ENCODE peak calls at places on chromosomes 7 and 10, in seven cellular contexts. One of them, this sample, is unnamed.

GRCh38 chr10:16816830-16817124 is 447 bp downstream of the RSU1 start:
- DNase-seq in GM13977: no peak
- DNase-seq in GDM1: no peak
- DNase-seq in T-helper 1 cell: no peak
- DNase-seq in HCT116: no peak
- DNase-seq in skeletal muscle cell: no peak
- DNase-seq in ELR: peak; percentile 51
- DNase-seq in this sample: no peak

GRCh38 chr10:101745074-101745690 is 30.7 kb downstream of the FGF8 start:
- DNase-seq in GDM1: no peak
- DNase-seq in ELR: no peak
- DNase-seq in skeletal muscle cell: no peak
- DNase-seq in GM13977: no peak
- DNase-seq in HCT116: no peak
- DNase-seq in T-helper 1 cell: no peak
- DNase-seq in this sample: no peak

GRCh38 chr7:70032673-70033072 is 434.4 kb downstream of the AUTS2 start:
- DNase-seq in ELR: no peak
- DNase-seq in T-helper 1 cell: no peak
- DNase-seq in GDM1: no peak
- DNase-seq in HCT116: no peak
- DNase-seq in GM13977: no peak
- DNase-seq in skeletal muscle cell: no peak
- DNase-seq in this sample: no peak

GRCh38 chr10:78225611-78226010 is 191.9 kb downstream of the RPS24 start:
- DNase-seq in T-helper 1 cell: no peak
- DNase-seq in HCT116: no peak
- DNase-seq in GDM1: no peak
- DNase-seq in GM13977: no peak
- DNase-seq in ELR: no peak
- DNase-seq in skeletal muscle cell: no peak
- DNase-seq in this sample: no peak

GRCh38 chr7:2785071-2785500 is 59.0 kb downstream of the GNA12 start:
- DNase-seq in skeletal muscle cell: no peak
- DNase-seq in ELR: peak; percentile 66
- DNase-seq in GDM1: no peak
- DNase-seq in T-helper 1 cell: no peak
- DNase-seq in HCT116: no peak
- DNase-seq in GM13977: peak; percentile 75
- DNase-seq in this sample: peak; percentile 71

GRCh38 chr7:117960351-117960750 is 87.1 kb upstream of the CTTNBP2 start:
- DNase-seq in GM13977: no peak
- DNase-seq in ELR: no peak
- DNase-seq in HCT116: no peak
- DNase-seq in GDM1: no peak
- DNase-seq in skeletal muscle cell: no peak
- DNase-seq in T-helper 1 cell: no peak
- DNase-seq in this sample: no peak

GRCh38 chr10:10703390-10703789 is 314.3 kb upstream of the CELF2 start:
- DNase-seq in skeletal muscle cell: no peak
- DNase-seq in ELR: no peak
- DNase-seq in T-helper 1 cell: no peak
- DNase-seq in HCT116: no peak
- DNase-seq in GDM1: no peak
- DNase-seq in GM13977: no peak
- DNase-seq in this sample: no peak

GRCh38 chr10:100377830-100378229 is 30.8 kb downstream of the SCD start:
- DNase-seq in skeletal muscle cell: no peak
- DNase-seq in HCT116: no peak
- DNase-seq in T-helper 1 cell: no peak
- DNase-seq in ELR: no peak
- DNase-seq in GDM1: no peak
- DNase-seq in GM13977: peak; percentile 14
- DNase-seq in this sample: no peak

GRCh38 chr7:41640487-41640886 is 62.4 kb downstream of the INHBA start:
- DNase-seq in skeletal muscle cell: no peak
- DNase-seq in ELR: no peak
- DNase-seq in HCT116: no peak
- DNase-seq in GM13977: no peak
- DNase-seq in GDM1: no peak
- DNase-seq in T-helper 1 cell: no peak
- DNase-seq in this sample: no peak

GRCh38 chr7:92332782-92333181 is 87.0 kb downstream of the ANKIB1 start:
- DNase-seq in T-helper 1 cell: no peak
- DNase-seq in HCT116: no peak
- DNase-seq in GM13977: no peak
- DNase-seq in ELR: no peak
- DNase-seq in GDM1: no peak
- DNase-seq in skeletal muscle cell: no peak
- DNase-seq in this sample: no peak

GRCh38 chr7:149827089-149827981 is 10.8 kb upstream of the ZNF862 start:
- DNase-seq in skeletal muscle cell: no peak
- DNase-seq in GM13977: peak; percentile 31
- DNase-seq in HCT116: no peak
- DNase-seq in T-helper 1 cell: no peak
- DNase-seq in GDM1: no peak
- DNase-seq in ELR: no peak
- DNase-seq in this sample: no peak

GRCh38 chr7:26398436-26399308 is 107.0 kb downstream of the SNX10 start:
- DNase-seq in ELR: peak; percentile 30
- DNase-seq in T-helper 1 cell: peak; percentile 2
- DNase-seq in HCT116: no peak
- DNase-seq in skeletal muscle cell: no peak
- DNase-seq in GDM1: peak; percentile 76
- DNase-seq in GM13977: peak; percentile 87
- DNase-seq in this sample: peak; percentile 92

GRCh38 chr10:89373916-89374711 is 3.7 kb upstream of the IFIT1B start:
- DNase-seq in GM13977: no peak
- DNase-seq in HCT116: no peak
- DNase-seq in GDM1: no peak
- DNase-seq in T-helper 1 cell: no peak
- DNase-seq in skeletal muscle cell: peak; percentile 94
- DNase-seq in ELR: peak; percentile 69
- DNase-seq in this sample: no peak

GRCh38 chr10:84401838-84402611 is 73.6 kb downstream of the CCSER2 start:
- DNase-seq in skeletal muscle cell: no peak
- DNase-seq in HCT116: no peak
- DNase-seq in GDM1: no peak
- DNase-seq in T-helper 1 cell: no peak
- DNase-seq in ELR: no peak
- DNase-seq in GM13977: no peak
- DNase-seq in this sample: no peak

GRCh38 chr7:44541028-44541869 is at the start of gene NPC1L1:
- DNase-seq in skeletal muscle cell: no peak
- DNase-seq in ELR: no peak
- DNase-seq in GM13977: peak; percentile 12
- DNase-seq in HCT116: no peak
- DNase-seq in GDM1: no peak
- DNase-seq in T-helper 1 cell: no peak
- DNase-seq in this sample: no peak

GRCh38 chr10:86043236-86043635 is 323.4 kb downstream of the GRID1 start:
- DNase-seq in HCT116: no peak
- DNase-seq in skeletal muscle cell: no peak
- DNase-seq in T-helper 1 cell: no peak
- DNase-seq in GDM1: no peak
- DNase-seq in GM13977: no peak
- DNase-seq in ELR: no peak
- DNase-seq in this sample: no peak

GRCh38 chr7:115124409-115124939 is 202.6 kb downstream of the MDFIC start:
- DNase-seq in HCT116: no peak
- DNase-seq in ELR: no peak
- DNase-seq in skeletal muscle cell: no peak
- DNase-seq in T-helper 1 cell: no peak
- DNase-seq in GM13977: no peak
- DNase-seq in GDM1: no peak
- DNase-seq in this sample: no peak

GRCh38 chr10:29841724-29842649 is 207.2 kb upstream of the SVIL start:
- DNase-seq in ELR: no peak
- DNase-seq in T-helper 1 cell: no peak
- DNase-seq in HCT116: no peak
- DNase-seq in GM13977: no peak
- DNase-seq in skeletal muscle cell: peak; percentile 65
- DNase-seq in GDM1: peak; percentile 8
- DNase-seq in this sample: no peak

GRCh38 chr10:97827778-97828291 is 21.8 kb upstream of the GOLGA7B start:
- DNase-seq in skeletal muscle cell: no peak
- DNase-seq in GM13977: no peak
- DNase-seq in GDM1: no peak
- DNase-seq in T-helper 1 cell: no peak
- DNase-seq in HCT116: no peak
- DNase-seq in ELR: peak; percentile 44
- DNase-seq in this sample: no peak

GRCh38 chr7:98202367-98203195 is 8.7 kb upstream of the BHLHA15 start:
- DNase-seq in GM13977: peak; percentile 92
- DNase-seq in T-helper 1 cell: no peak
- DNase-seq in skeletal muscle cell: no peak
- DNase-seq in HCT116: no peak
- DNase-seq in GDM1: peak; percentile 77
- DNase-seq in ELR: no peak
- DNase-seq in this sample: peak; percentile 94

GRCh38 chr10:4807803-4808507 is 18.1 kb upstream of the AKR1E2 start:
- DNase-seq in skeletal muscle cell: peak; percentile 64
- DNase-seq in GM13977: no peak
- DNase-seq in T-helper 1 cell: no peak
- DNase-seq in GDM1: no peak
- DNase-seq in HCT116: no peak
- DNase-seq in ELR: peak; percentile 96
- DNase-seq in this sample: no peak

GRCh38 chr7:110861163-110861562 is 229.8 kb upstream of the LRRN3 start:
- DNase-seq in GDM1: no peak
- DNase-seq in T-helper 1 cell: no peak
- DNase-seq in HCT116: no peak
- DNase-seq in GM13977: no peak
- DNase-seq in ELR: no peak
- DNase-seq in skeletal muscle cell: no peak
- DNase-seq in this sample: no peak

GRCh38 chr7:69882269-69882668 is 284.0 kb downstream of the AUTS2 start:
- DNase-seq in T-helper 1 cell: no peak
- DNase-seq in GDM1: no peak
- DNase-seq in GM13977: peak; percentile 33
- DNase-seq in ELR: no peak
- DNase-seq in skeletal muscle cell: no peak
- DNase-seq in HCT116: no peak
- DNase-seq in this sample: peak; percentile 37

GRCh38 chr7:30459591-30460245 is 18.9 kb downstream of the NOD1 start:
- DNase-seq in skeletal muscle cell: peak; percentile 92
- DNase-seq in ELR: peak; percentile 92
- DNase-seq in T-helper 1 cell: no peak
- DNase-seq in GDM1: no peak
- DNase-seq in HCT116: no peak
- DNase-seq in GM13977: no peak
- DNase-seq in this sample: no peak

GRCh38 chr7:107147464-107148214 is 21.2 kb upstream of the HBP1 start:
- DNase-seq in HCT116: peak; percentile 34
- DNase-seq in skeletal muscle cell: no peak
- DNase-seq in GDM1: peak; percentile 5
- DNase-seq in GM13977: peak; percentile 36
- DNase-seq in ELR: peak; percentile 62
- DNase-seq in T-helper 1 cell: no peak
- DNase-seq in this sample: peak; percentile 33

GRCh38 chr10:74543276-74543675 is 283.1 kb upstream of the KAT6B start:
- DNase-seq in GM13977: no peak
- DNase-seq in skeletal muscle cell: no peak
- DNase-seq in GDM1: no peak
- DNase-seq in HCT116: no peak
- DNase-seq in T-helper 1 cell: no peak
- DNase-seq in ELR: no peak
- DNase-seq in this sample: no peak

GRCh38 chr7:97601941-97602457 is 129.9 kb upstream of the TAC1 start:
- DNase-seq in GDM1: no peak
- DNase-seq in HCT116: no peak
- DNase-seq in ELR: no peak
- DNase-seq in GM13977: no peak
- DNase-seq in T-helper 1 cell: no peak
- DNase-seq in skeletal muscle cell: no peak
- DNase-seq in this sample: no peak

GRCh38 chr10:131924982-131925649 is 24.3 kb downstream of the PPP2R2D start:
- DNase-seq in skeletal muscle cell: no peak
- DNase-seq in ELR: no peak
- DNase-seq in T-helper 1 cell: no peak
- DNase-seq in HCT116: no peak
- DNase-seq in GDM1: no peak
- DNase-seq in GM13977: no peak
- DNase-seq in this sample: no peak

GRCh38 chr7:27873981-27874957 is 134.3 kb downstream of the TAX1BP1 start:
- DNase-seq in GM13977: no peak
- DNase-seq in HCT116: no peak
- DNase-seq in ELR: peak; percentile 19
- DNase-seq in T-helper 1 cell: no peak
- DNase-seq in skeletal muscle cell: peak; percentile 67
- DNase-seq in GDM1: no peak
- DNase-seq in this sample: no peak

GRCh38 chr7:82110146-82110823 is 333.3 kb downstream of the CACNA2D1 start:
- DNase-seq in ELR: no peak
- DNase-seq in skeletal muscle cell: no peak
- DNase-seq in GM13977: no peak
- DNase-seq in T-helper 1 cell: no peak
- DNase-seq in HCT116: no peak
- DNase-seq in GDM1: no peak
- DNase-seq in this sample: no peak

GRCh38 chr10:86941991-86942421 is 15.4 kb downstream of the MMRN2 start:
- DNase-seq in ELR: no peak
- DNase-seq in T-helper 1 cell: no peak
- DNase-seq in GM13977: no peak
- DNase-seq in HCT116: no peak
- DNase-seq in skeletal muscle cell: no peak
- DNase-seq in GDM1: no peak
- DNase-seq in this sample: no peak

GRCh38 chr10:75110006-75110632 is 1.3 kb upstream of the SAMD8 start:
- DNase-seq in skeletal muscle cell: no peak
- DNase-seq in GDM1: no peak
- DNase-seq in HCT116: no peak
- DNase-seq in T-helper 1 cell: no peak
- DNase-seq in ELR: no peak
- DNase-seq in GM13977: no peak
- DNase-seq in this sample: no peak

GRCh38 chr10:132646443-132647097 is 109.0 kb downstream of the INPP5A start:
- DNase-seq in T-helper 1 cell: no peak
- DNase-seq in ELR: no peak
- DNase-seq in GDM1: no peak
- DNase-seq in skeletal muscle cell: no peak
- DNase-seq in GM13977: no peak
- DNase-seq in HCT116: no peak
- DNase-seq in this sample: no peak

GRCh38 chr7:23930312-23930711 is 220.3 kb downstream of the STK31 start:
- DNase-seq in GDM1: no peak
- DNase-seq in skeletal muscle cell: no peak
- DNase-seq in ELR: no peak
- DNase-seq in HCT116: no peak
- DNase-seq in T-helper 1 cell: no peak
- DNase-seq in GM13977: no peak
- DNase-seq in this sample: no peak

GRCh38 chr10:34187201-34187600 is 627.9 kb downstream of the PARD3 start:
- DNase-seq in T-helper 1 cell: no peak
- DNase-seq in skeletal muscle cell: peak; percentile 43
- DNase-seq in GDM1: no peak
- DNase-seq in GM13977: no peak
- DNase-seq in ELR: no peak
- DNase-seq in HCT116: no peak
- DNase-seq in this sample: no peak

This sample was measured in GM20000.